ENCODE peak calls at places on chromosomes 1 and 21, in four cellular contexts. C, L, S and H are unnamed samples.

GRCh38 chr1:9716404-9717192 is 65.1 kb downstream of the PIK3CD start:
- DNase-seq in L (peak), S (no peak), C (no peak), H (no peak)

GRCh38 chr1:50976890-50977574 is 7.0 kb downstream of the CDKN2C start:
- DNase-seq in C (peak), S (no peak), L (peak), H (peak)

GRCh38 chr1:110916669-110917306 is 43.8 kb downstream of the CD53 start:
- DNase-seq in C (peak), S (peak), L (peak), H (peak)

GRCh38 chr1:152869808-152870419 is 8.2 kb upstream of the SMCP start:
- DNase-seq in S (peak), C (peak), L (peak), H (peak)

GRCh38 chr1:83761977-83762376 is 237.0 kb downstream of the TTLL7 start:
- DNase-seq in S (no peak), L (no peak), C (no peak), H (no peak)

GRCh38 chr1:21783679-21784603 is 992 bp upstream of the USP48 start:
- DNase-seq in S (peak), C (peak), L (peak), H (peak)

GRCh38 chr1:27060879-27061278 is 48.2 kb upstream of the TENT5B start:
- DNase-seq in C (no peak), S (no peak), L (no peak), H (no peak)

GRCh38 chr21:45522381-45522780 is 19.9 kb downstream of the SLC19A1 start:
- DNase-seq in L (no peak), C (no peak), S (no peak), H (no peak)

GRCh38 chr1:19809044-19809750 is 5.9 kb downstream of the RNF186 start:
- DNase-seq in S (no peak), C (no peak), L (no peak), H (no peak)

GRCh38 chr1:74591954-74592353 is 79.5 kb upstream of the LRRC53 start:
- DNase-seq in C (no peak), S (no peak), L (no peak), H (no peak)

GRCh38 chr1:154483941-154484803 is 17.8 kb upstream of the TDRD10 start:
- DNase-seq in S (no peak), L (no peak), C (peak), H (no peak)
- TF ChIP-seq SMC3 in S (no peak), L (no peak), C (no peak), H (no peak)

DNA sequence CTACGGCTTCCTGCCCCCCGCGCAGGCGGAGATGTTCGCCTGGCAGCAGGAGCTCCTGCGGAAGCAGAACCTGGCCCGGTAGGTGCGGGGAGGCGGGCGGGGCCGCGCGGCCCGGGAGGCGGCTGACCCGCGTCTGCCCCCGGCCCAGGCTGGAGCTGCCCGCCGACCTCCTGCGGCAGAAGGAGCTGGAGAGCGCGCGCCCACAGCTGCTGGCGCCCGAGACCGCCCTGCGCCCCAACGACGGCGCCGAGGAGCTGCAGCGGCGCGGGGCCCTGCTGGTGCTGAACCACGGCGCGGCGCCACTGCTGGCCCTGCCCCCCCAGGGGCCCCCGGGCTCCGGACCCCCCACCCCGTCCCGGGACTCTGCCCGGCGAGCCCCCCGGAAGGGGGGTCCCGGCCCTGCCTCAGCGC is 16.6 kb downstream of the NOC2L start:
- DNase-seq in C (no peak), L (peak), S (no peak), H (no peak)
- H3K4me2 ChIP-seq in C (no peak), L (no peak), S (peak), H (peak)

DNA sequence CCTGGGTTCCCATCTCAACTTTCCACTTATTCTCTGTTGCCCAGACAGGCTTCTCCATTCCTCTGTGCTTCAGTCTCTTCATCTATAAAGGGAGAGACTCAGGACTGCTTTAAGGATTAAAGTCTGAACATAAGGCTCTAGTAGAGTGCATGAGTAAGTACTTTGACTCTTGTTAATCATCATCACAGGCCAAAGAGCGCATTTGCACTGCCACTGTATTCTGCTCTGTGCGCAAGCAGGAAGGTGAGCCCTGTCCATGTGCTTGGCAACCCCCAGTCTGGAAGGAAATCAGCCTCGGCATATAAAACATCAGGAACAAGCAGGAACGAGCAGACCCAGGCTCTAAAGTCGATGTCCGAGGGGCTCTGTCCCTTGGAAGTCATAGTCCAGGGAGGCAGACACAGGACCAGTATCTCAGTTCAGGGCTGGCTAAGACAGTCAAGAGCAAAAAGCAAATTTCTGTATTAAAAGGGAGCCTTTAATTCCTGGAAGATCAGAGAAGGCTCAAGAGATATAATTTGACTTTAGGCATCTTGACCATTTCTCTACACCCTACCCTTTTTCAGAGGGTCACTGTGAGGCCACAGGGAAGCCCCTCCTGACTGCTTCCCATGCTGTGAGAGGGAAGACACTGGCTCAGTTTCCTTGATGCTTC is 131.2 kb downstream of the TRABD2B start:
- DNase-seq in L (no peak), S (no peak), C (no peak), H (peak)
- TF ChIP-seq SMC3 in L (no peak), S (no peak), C (no peak), H (no peak)

DNA sequence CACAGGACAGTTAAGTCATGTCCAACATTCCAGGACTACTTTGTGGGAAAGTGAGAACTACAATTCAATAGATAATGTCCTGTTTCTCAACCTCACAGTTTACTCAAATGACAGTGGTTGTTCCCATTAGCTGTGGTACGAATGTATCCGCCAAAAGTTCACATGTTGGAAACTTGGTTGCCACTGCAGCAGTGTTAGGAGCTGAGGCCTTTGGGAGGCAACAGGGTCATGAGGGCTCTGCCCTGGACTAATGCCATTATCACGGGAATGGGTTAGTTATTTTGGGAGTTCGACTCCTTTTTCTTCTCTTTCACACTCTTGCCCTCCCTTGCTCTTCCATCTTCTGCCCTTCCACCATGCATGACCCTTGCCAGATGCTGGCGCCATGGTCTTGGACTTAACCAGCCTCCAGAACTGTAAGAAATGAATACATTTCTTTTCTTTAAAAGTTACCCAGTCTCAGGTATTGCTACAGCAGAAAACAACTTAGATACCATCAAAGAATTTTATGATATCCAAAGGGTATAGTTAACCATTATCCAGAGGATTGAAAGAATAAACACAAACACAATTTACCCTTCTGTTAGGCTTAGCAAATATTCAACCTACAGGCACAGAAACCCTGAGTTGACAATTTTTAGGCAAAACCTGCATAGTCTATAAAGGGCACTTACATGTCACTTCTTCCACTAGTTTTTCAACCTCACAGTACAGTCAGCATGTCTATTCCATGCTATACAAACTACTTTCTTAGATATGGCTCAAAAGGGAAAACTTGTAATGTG is 7.4 kb downstream of the BCL10 start:
- DNase-seq in L (no peak), C (no peak), S (no peak), H (peak)
- H3K4me2 ChIP-seq in L (no peak), C (no peak), S (no peak), H (peak)

GRCh38 chr1:61125895-61126294 is 43.5 kb downstream of the NFIA start:
- DNase-seq in C (no peak), L (no peak), S (no peak), H (no peak)
- TF ChIP-seq SMC3 in C (no peak), L (no peak), S (no peak), H (no peak)

GRCh38 chr1:179875606-179876288 is 1.9 kb downstream of the TOR1AIP2 start:
- DNase-seq in L (no peak), C (no peak), S (no peak), H (no peak)

GRCh38 chr1:179870870-179871269 is 6.7 kb downstream of the TOR1AIP2 start:
- DNase-seq in S (no peak), L (no peak), C (no peak), H (no peak)

GRCh38 chr1:179873366-179873978 is 4.1 kb downstream of the TOR1AIP2 start:
- DNase-seq in S (no peak), L (no peak), C (no peak), H (peak)

GRCh38 chr1:179872558-179872957 is 5.0 kb downstream of the TOR1AIP2 start:
- DNase-seq in L (no peak), C (no peak), S (no peak), H (no peak)

DNA sequence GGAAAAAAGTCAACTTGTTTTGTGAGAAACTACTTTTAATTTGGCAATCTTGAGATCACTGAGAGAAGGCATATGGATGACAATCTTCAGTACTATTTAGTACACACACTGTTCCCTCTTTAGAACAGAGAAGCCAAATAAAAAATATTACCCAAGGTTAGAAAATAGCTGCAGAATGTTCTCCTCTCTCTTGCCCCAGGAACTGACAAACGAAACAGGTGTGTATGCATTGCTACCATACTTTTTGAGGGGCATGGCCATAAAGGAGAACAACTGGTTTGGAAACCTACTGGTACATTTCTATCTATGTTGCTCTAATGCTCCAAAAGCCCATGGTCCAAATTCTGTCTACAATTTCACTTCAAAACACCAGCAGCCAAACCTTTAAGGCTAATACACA is 5.7 kb downstream of the TOR1AIP2 start:
- DNase-seq in C (no peak), L (no peak), S (no peak), H (no peak)
- H3K4me2 ChIP-seq in C (no peak), L (no peak), S (no peak), H (peak)